ENCODE peak calls at places on chromosomes 13 and 19, in ten cellular contexts. J is AG04450, I is tibial nerve, S is heart right ventricle, O is BE2C, Q is SK-N-SH, W is DND-41, D is gastrocnemius medialis, Y is neural progenitor cell, B is GM23338. T is an unnamed sample. For H3K27me3, the result is how much of the 10 kb centered on the place peaks cover.

GRCh38 chr13:21957833-21958232 is 287.0 kb downstream of the FGF9 start:
- DNase-seq in O (no peak), D (no peak), I (no peak), Y (no peak), W (no peak), Q (no peak), B (no peak), S (no peak), J (peak), T (no peak)

GRCh38 chr13:112889351-112890290 is 79.4 kb upstream of the MCF2L start:
- DNase-seq in O (no peak), I (no peak), D (no peak), Y (no peak), B (no peak), S (no peak), W (no peak), J (no peak), Q (no peak), T (no peak)

GRCh38 chr19:46022061-46022430 is 807 bp downstream of the PGLYRP1 start:
- DNase-seq in Q (no peak), S (no peak), W (no peak), J (no peak), D (no peak), O (no peak), I (no peak), Y (no peak), B (no peak), T (no peak)

GRCh38 chr13:39776439-39776838 is 121.0 kb downstream of the COG6 start:
- DNase-seq in B (no peak), O (no peak), Q (no peak), I (no peak), W (no peak), J (peak), S (no peak), Y (no peak), D (no peak), T (peak)

GRCh38 chr19:47740866-47741519 is 4.4 kb upstream of the NOP53 start:
- DNase-seq in O (no peak), I (no peak), D (no peak), Y (no peak), J (no peak), B (no peak), S (no peak), W (no peak), Q (no peak), T (no peak)

GRCh38 chr13:35923347-35923746 is 207.8 kb downstream of the DCLK1 start:
- DNase-seq in S (peak), O (no peak), J (no peak), I (no peak), W (no peak), B (no peak), D (no peak), Y (no peak), Q (no peak), T (peak)

GRCh38 chr13:42066542-42066941 is 18.1 kb downstream of the DGKH start:
- DNase-seq in I (no peak), D (no peak), Y (no peak), O (no peak), W (no peak), S (no peak), Q (no peak), J (peak), B (no peak), T (peak)

GRCh38 chr13:90547272-90547790 is 800.2 kb upstream of the MIR17HG start:
- DNase-seq in S (no peak), D (no peak), I (no peak), B (no peak), Q (no peak), O (no peak), Y (no peak), J (no peak), W (no peak), T (no peak)

GRCh38 chr19:33468361-33469170 is 53.0 kb downstream of the PEPD start:
- DNase-seq in I (no peak), Q (no peak), J (no peak), B (no peak), D (no peak), O (no peak), Y (no peak), S (no peak), W (no peak), T (no peak)

GRCh38 chr19:49210901-49211451 is 53.4 kb downstream of the TRPM4 start:
- DNase-seq in Y (peak), I (no peak), B (peak), W (no peak), J (no peak), S (no peak), D (no peak), Q (no peak), O (no peak), T (no peak)

GRCh38 chr13:24802074-24802473 is 38.1 kb downstream of the RNF17 start:
- DNase-seq in Y (no peak), B (no peak), S (no peak), Q (no peak), O (no peak), W (no peak), J (no peak), I (no peak), D (no peak), T (no peak)

GRCh38 chr13:42947925-42948324 is 44.1 kb downstream of the EPSTI1 start:
- DNase-seq in Y (no peak), B (no peak), Q (no peak), J (no peak), S (no peak), O (no peak), W (no peak), D (no peak), I (no peak), T (no peak)

GRCh38 chr19:6161271-6161850 is 25.9 kb downstream of the ACSBG2 start:
- DNase-seq in Y (peak), S (peak), B (peak), J (no peak), Q (peak), W (peak), O (peak), D (no peak), I (no peak), T (no peak)

GRCh38 chr13:98503175-98504028 is 73.5 kb downstream of the STK24 start:
- DNase-seq in Y (no peak), I (no peak), S (no peak), Q (no peak), O (no peak), W (no peak), D (no peak), B (no peak), J (no peak), T (no peak)

GRCh38 chr19:41691268-41691970 is 3.3 kb upstream of the CEACAM7 start:
- DNase-seq in W (no peak), Q (peak), Y (no peak), S (no peak), J (no peak), O (peak), D (no peak), I (no peak), B (peak), T (no peak)

GRCh38 chr13:33441015-33441414 is 155.5 kb upstream of the STARD13 start:
- DNase-seq in B (peak), Y (peak), J (no peak), S (no peak), D (no peak), Q (peak), W (no peak), I (peak), O (peak), T (no peak)

DNA sequence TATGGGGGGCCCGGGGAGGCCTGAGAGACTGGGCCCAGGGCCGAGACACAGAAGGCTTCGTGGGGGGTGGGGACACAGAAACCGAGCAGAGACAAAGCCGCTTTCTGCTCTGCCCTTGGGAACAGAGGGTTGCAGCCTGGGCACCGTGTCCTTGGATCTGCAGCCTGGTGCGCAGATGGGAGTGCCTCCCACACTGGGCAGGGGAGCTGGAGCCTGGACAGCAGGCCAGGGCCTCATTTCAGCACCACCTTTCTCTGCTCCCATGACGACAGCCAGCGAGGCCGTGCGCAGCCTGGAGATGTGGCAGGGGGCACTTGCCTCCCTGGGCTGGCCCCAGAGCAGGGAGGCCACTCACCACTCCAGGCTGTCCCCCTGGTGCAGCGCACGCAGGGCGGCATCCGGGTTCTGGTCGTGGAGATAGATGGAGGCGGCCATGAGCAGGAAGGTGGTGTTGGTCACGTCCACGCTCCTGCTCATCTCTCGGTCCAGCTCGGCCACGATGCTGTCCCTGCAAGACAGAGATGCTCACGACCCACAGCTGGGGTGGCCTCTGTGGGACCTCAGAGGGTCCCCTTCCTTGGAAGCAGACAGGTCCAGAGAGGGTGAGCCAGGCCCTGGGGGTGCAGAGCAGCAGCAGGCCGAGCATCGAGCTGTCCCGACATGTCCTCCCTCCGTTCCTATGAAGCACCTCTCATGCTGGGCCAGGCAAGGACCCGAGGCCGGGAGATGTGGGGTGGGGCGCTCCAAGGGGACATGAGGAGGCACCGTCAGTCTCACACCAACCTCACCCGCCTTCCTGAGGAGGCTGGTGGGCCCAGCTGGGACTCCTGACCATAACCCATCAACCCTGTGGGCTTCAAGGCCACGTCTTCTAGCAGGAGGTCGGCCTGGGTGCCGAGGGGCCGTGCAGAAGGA is 10.9 kb upstream of the CERS1 start:
- DNase-seq in Q (no peak), J (no peak), S (no peak), W (no peak), O (peak), D (no peak), I (no peak), Y (no peak), B (no peak), T (no peak)
- H3K27me3 ChIP-seq in Q (under half), J (under half), S (under half), W (under half), O (under half), D (under half), I (under half), Y (under half), B (under half), T (under half)

DNA sequence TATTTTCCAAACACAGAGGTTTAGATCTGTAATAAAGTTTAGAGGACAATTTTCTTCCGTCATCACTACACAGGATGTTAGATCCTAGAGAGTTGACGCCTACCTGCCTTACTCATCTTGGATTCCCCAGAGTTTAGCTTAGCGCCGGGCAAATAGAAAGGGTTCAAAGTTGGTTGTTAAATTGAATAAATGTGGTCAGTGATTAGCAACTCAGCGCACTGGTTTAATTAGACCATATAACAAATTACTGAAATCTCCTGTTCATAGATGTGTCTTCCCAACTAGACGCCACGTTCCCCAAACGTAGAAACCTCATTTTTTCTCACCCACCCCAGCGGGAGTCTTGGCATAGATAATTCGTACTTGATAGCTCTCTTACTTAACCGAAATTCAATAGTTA is 761 bp upstream of the UFM1 start:
- DNase-seq in Y (no peak), O (no peak), I (no peak), W (no peak), D (no peak), B (no peak), Q (no peak), J (no peak), S (no peak), T (peak)
- H3K4me3 ChIP-seq in Y (peak), O (peak), I (peak), W (peak), D (peak), B (peak), Q (peak), J (peak), S (peak), T (peak)

GRCh38 chr19:53812335-53812734 is 11.8 kb downstream of the NLRP12 start:
- DNase-seq in Y (peak), Q (peak), J (no peak), O (no peak), D (no peak), B (peak), W (no peak), S (no peak), I (no peak), T (no peak)

GRCh38 chr19:53808710-53809125 is 15.4 kb downstream of the NLRP12 start:
- DNase-seq in Q (peak), I (no peak), Y (peak), W (no peak), O (no peak), J (no peak), B (peak), D (no peak), S (no peak), T (peak)

GRCh38 chr19:53810891-53811290 is 13.2 kb downstream of the NLRP12 start:
- DNase-seq in W (no peak), B (no peak), S (no peak), O (no peak), J (no peak), Q (no peak), Y (no peak), D (no peak), I (no peak), T (no peak)

GRCh38 chr19:53810187-53810546 is 13.9 kb downstream of the NLRP12 start:
- DNase-seq in W (no peak), Q (no peak), J (no peak), D (no peak), B (no peak), S (no peak), I (no peak), O (no peak), Y (no peak), T (no peak)

GRCh38 chr19:53809518-53810186 is 14.5 kb downstream of the NLRP12 start:
- DNase-seq in I (no peak), O (peak), B (peak), Q (peak), J (no peak), Y (peak), W (peak), D (no peak), S (no peak), T (no peak)
- TF ChIP-seq CTCF in I (no peak), O (peak), B (peak), Q (peak), J (peak), Y (peak), W (peak), D (peak), S (no peak), T (peak)

GRCh38 chr19:35256566-35256965 is 7.8 kb downstream of the LSR start:
- DNase-seq in J (no peak), W (no peak), S (no peak), Y (no peak), I (no peak), B (no peak), D (no peak), Q (no peak), O (no peak), T (no peak)

GRCh38 chr19:35253316-35254286 is 4.8 kb downstream of the LSR start:
- DNase-seq in D (no peak), Q (no peak), O (no peak), S (no peak), I (no peak), W (no peak), B (peak), Y (no peak), J (no peak), T (no peak)

GRCh38 chr19:35254341-35255297 is 5.8 kb downstream of the LSR start:
- DNase-seq in I (no peak), S (no peak), Y (no peak), Q (no peak), B (no peak), W (no peak), O (no peak), D (no peak), J (no peak), T (no peak)

GRCh38 chr19:35260694-35261304 is 8.0 kb upstream of the USF2 start:
- DNase-seq in O (no peak), B (no peak), J (no peak), Y (no peak), I (no peak), Q (no peak), S (no peak), D (no peak), W (no peak), T (no peak)

DNA sequence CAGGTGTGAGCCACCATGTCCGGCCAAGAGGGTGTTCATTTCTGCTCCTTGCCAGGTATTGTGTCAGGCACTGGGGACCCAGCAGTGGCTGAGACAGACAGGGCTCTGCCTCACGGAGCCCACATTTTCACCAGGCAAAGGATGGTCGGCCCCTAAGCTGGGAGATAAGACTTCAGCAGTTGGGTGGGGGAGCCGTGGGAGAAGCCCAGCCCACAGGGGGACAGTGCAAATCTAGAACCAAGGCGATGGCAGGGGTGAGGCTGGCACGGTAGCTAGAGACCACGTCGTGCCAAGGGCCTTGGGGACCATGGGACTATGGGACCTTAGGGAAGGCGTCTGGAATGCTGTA is 8.3 kb downstream of the LSR start:
- DNase-seq in I (no peak), S (no peak), W (no peak), O (no peak), Q (no peak), B (no peak), Y (no peak), D (no peak), J (no peak), T (no peak)
- H3K27me3 ChIP-seq in I (under half), S (under half), W (under half), O (under half), Q (under half), B (under half), Y (under half), D (under half), J (under half), T (under half)

GRCh38 chr19:2579678-2580280 is 103.9 kb downstream of the GADD45B start:
- DNase-seq in O (no peak), B (no peak), Y (no peak), I (no peak), J (no peak), D (no peak), S (no peak), Q (no peak), W (no peak), T (no peak)

GRCh38 chr19:2578391-2578826 is 102.5 kb downstream of the GADD45B start:
- DNase-seq in I (no peak), S (no peak), Y (peak), O (no peak), J (no peak), B (peak), Q (no peak), W (no peak), D (no peak), T (peak)

GRCh38 chr19:2577722-2578335 is 101.9 kb downstream of the GADD45B start:
- DNase-seq in Q (no peak), B (no peak), J (no peak), W (no peak), O (no peak), S (no peak), Y (no peak), I (no peak), D (no peak), T (no peak)

GRCh38 chr19:2575734-2576481 is 100.0 kb downstream of the GADD45B start:
- DNase-seq in J (peak), I (peak), D (peak), W (no peak), S (peak), B (no peak), Y (no peak), Q (peak), O (peak), T (peak)

DNA sequence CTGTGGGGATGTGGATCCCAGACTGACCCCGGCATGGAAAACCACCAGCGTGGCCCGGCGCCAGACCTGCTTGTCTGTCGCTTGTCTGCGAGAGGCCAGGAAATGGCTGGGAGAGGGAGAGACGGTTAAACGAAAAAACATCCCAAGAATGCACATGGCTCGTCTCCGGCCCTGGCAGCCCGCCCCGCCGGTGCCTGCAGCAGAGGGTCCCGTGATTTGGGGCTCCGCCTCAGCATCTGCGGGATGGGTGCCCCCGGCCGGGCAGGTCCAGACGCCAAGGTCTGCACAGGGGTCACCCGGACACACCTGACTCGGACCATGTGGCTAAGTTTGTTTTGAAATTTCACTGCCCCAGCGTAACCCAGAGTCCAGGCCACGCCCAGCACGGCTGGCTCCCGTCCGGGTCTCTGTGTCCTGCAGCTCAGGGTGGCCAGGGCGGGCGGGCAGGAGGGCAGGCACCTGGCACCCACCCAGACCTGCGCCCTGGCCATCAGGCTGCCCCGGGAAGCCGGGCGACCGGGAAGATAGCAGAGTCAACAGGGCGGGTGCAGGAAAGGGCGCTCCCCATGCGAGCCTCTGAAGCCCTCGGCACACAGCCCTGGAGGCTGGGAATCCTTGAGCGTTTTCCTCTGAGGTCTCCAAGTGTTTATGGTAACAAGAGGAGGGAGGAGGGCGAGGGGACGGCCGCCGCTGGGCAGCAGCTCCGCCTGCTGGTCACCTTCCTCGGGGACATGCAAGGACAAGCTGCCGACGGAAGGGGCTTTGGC is 103.2 kb downstream of the GADD45B start:
- DNase-seq in Q (peak), S (peak), D (peak), J (peak), B (peak), I (peak), Y (peak), O (peak), W (no peak), T (peak)
- H3K4me3 ChIP-seq in Q (peak), S (peak), D (peak), J (peak), B (peak), I (peak), Y (peak), O (peak), W (no peak), T (peak)

GRCh38 chr19:51637362-51637978 is 7.3 kb upstream of the SIGLEC5 start:
- DNase-seq in D (no peak), I (no peak), Y (no peak), O (no peak), B (peak), W (no peak), Q (peak), S (no peak), J (no peak), T (no peak)
- TF ChIP-seq CTCF in D (no peak), I (no peak), Y (peak), O (peak), B (peak), W (peak), Q (peak), S (no peak), J (peak), T (no peak)

GRCh38 chr13:111337741-111338140 is 17.3 kb downstream of the TEX29 start:
- DNase-seq in I (no peak), D (no peak), S (peak), B (no peak), J (no peak), O (no peak), Q (no peak), W (no peak), Y (no peak), T (no peak)
- H3K27me3 ChIP-seq in I (under half), D (under half), S (under half), B (under half), J (under half), O (under half), Q (under half), W (under half), Y (under half), T (under half)

GRCh38 chr13:95087746-95088305 is 213.4 kb downstream of the ABCC4 start:
- DNase-seq in S (no peak), D (no peak), I (no peak), J (no peak), Y (no peak), Q (no peak), O (no peak), W (no peak), B (no peak), T (peak)

GRCh38 chr13:95083758-95084157 is 217.5 kb downstream of the ABCC4 start:
- DNase-seq in S (no peak), W (no peak), J (peak), D (no peak), Y (no peak), O (no peak), I (no peak), Q (no peak), B (no peak), T (peak)
- H3K4me3 ChIP-seq in S (no peak), W (no peak), J (no peak), D (no peak), Y (no peak), O (no peak), I (no peak), Q (no peak), B (no peak), T (no peak)